ENCODE peak calls at places on chromosomes 5 and 9, in four cellular contexts. One of them, this sample, is unnamed.

GRCh38 chr9:134987906-134988700 is 70.4 kb upstream of the FCN1 start:
- DNase-seq in NCI-H1105 treated with DMSO at 0.1 percent for 48 hours: no peak
- DNase-seq in GM20000: no peak
- DNase-seq in foreskin fibroblast: no peak
- DNase-seq in this sample: no peak

GRCh38 chr5:153991168-153991567 is 47.5 kb downstream of the FAM114A2 start:
- DNase-seq in NCI-H1105 treated with DMSO at 0.1 percent for 48 hours: no peak
- DNase-seq in GM20000: no peak
- DNase-seq in foreskin fibroblast: no peak
- DNase-seq in this sample: no peak

GRCh38 chr5:157004893-157005551 is 42.0 kb upstream of the TIMD4 start:
- DNase-seq in NCI-H1105 treated with DMSO at 0.1 percent for 48 hours: no peak
- DNase-seq in GM20000: peak
- DNase-seq in foreskin fibroblast: no peak
- DNase-seq in this sample: peak

GRCh38 chr9:126794441-126794840 is 10.4 kb upstream of the ZBTB43 start:
- DNase-seq in NCI-H1105 treated with DMSO at 0.1 percent for 48 hours: no peak
- DNase-seq in GM20000: no peak
- DNase-seq in foreskin fibroblast: no peak
- DNase-seq in this sample: no peak

GRCh38 chr9:91930475-91930874 is 19.6 kb downstream of the ROR2 start:
- DNase-seq in NCI-H1105 treated with DMSO at 0.1 percent for 48 hours: no peak
- DNase-seq in GM20000: no peak
- DNase-seq in foreskin fibroblast: peak
- DNase-seq in this sample: no peak

GRCh38 chr9:93086445-93087224 is 9.4 kb upstream of the CARD19 start:
- DNase-seq in NCI-H1105 treated with DMSO at 0.1 percent for 48 hours: no peak
- DNase-seq in GM20000: no peak
- DNase-seq in foreskin fibroblast: no peak
- DNase-seq in this sample: no peak

GRCh38 chr5:163384669-163385068 is 52.7 kb upstream of the CCNG1 start:
- DNase-seq in NCI-H1105 treated with DMSO at 0.1 percent for 48 hours: no peak
- DNase-seq in GM20000: no peak
- DNase-seq in foreskin fibroblast: no peak
- DNase-seq in this sample: no peak

GRCh38 chr9:127455299-127455992 is 4.1 kb downstream of the LRSAM1 start:
- DNase-seq in NCI-H1105 treated with DMSO at 0.1 percent for 48 hours: no peak
- DNase-seq in GM20000: no peak
- DNase-seq in foreskin fibroblast: peak
- DNase-seq in this sample: no peak

GRCh38 chr5:74408150-74409043 is 232.1 kb downstream of the ENC1 start:
- DNase-seq in NCI-H1105 treated with DMSO at 0.1 percent for 48 hours: peak
- DNase-seq in GM20000: no peak
- DNase-seq in foreskin fibroblast: no peak
- DNase-seq in this sample: no peak

GRCh38 chr5:112757468-112758208 is 20.0 kb downstream of the APC start:
- DNase-seq in NCI-H1105 treated with DMSO at 0.1 percent for 48 hours: peak
- DNase-seq in GM20000: peak
- DNase-seq in foreskin fibroblast: peak
- DNase-seq in this sample: peak

GRCh38 chr9:100229136-100229535 is 123.6 kb downstream of the TEX10 start:
- DNase-seq in NCI-H1105 treated with DMSO at 0.1 percent for 48 hours: no peak
- DNase-seq in GM20000: no peak
- DNase-seq in foreskin fibroblast: no peak
- DNase-seq in this sample: no peak

GRCh38 chr5:122078116-122078865 is at the start of gene LOX:
- DNase-seq in NCI-H1105 treated with DMSO at 0.1 percent for 48 hours: peak
- DNase-seq in GM20000: peak
- DNase-seq in foreskin fibroblast: peak
- DNase-seq in this sample: peak

This sample was measured in GM13976.